ENCODE peak calls at places on chromosomes 13 and 19, in six cellular contexts. K, Q, P, H, O and C are unnamed samples.

GRCh38 chr19:10010247-10010691 is at the start of gene COL5A3:
- DNase-seq in K (peak), Q (no peak), P (peak), H (no peak), O (no peak), C (no peak)

GRCh38 chr19:11458236-11458900 is 22.5 kb downstream of the ELAVL3 start:
- DNase-seq in K (no peak), Q (no peak), P (no peak), H (no peak), O (no peak), C (no peak)

GRCh38 chr13:64782459-64782858 is 2447.7 kb downstream of the PCDH9 start:
- DNase-seq in K (no peak), Q (no peak), P (no peak), H (no peak), O (no peak), C (no peak)

GRCh38 chr19:38544569-38545315 is 73.0 kb downstream of the MAP4K1 start:
- DNase-seq in K (no peak), Q (peak), P (peak), H (no peak), O (peak), C (no peak)

GRCh38 chr19:56350416-56351045 is 35.9 kb upstream of the ZSCAN5A start:
- DNase-seq in K (peak), Q (peak), P (peak), H (peak), O (peak), C (no peak)

GRCh38 chr19:58002384-58003152 is at the start of gene ZNF606:
- DNase-seq in K (peak), Q (peak), P (peak), H (peak), O (peak), C (peak)

GRCh38 chr19:40529093-40529954 is 47.3 kb upstream of the SHKBP1 start:
- DNase-seq in K (peak), Q (peak), P (peak), H (peak), O (peak), C (peak)

GRCh38 chr13:83449666-83450395 is 432.4 kb downstream of the SLITRK1 start:
- DNase-seq in K (no peak), Q (no peak), P (peak), H (no peak), O (peak), C (no peak)

GRCh38 chr13:41291246-41291645 is 19.8 kb upstream of the NAA16 start:
- DNase-seq in K (no peak), Q (no peak), P (no peak), H (no peak), O (no peak), C (no peak)

GRCh38 chr19:55406869-55407624 is 541 bp downstream of the UBE2S start:
- DNase-seq in K (no peak), Q (peak), P (peak), H (no peak), O (no peak), C (no peak)

GRCh38 chr19:41546386-41546789 is 29.6 kb upstream of the CEACAM21 start:
- DNase-seq in K (no peak), Q (peak), P (no peak), H (no peak), O (no peak), C (no peak)

GRCh38 chr13:44918323-44919102 is 70.8 kb downstream of the NUFIP1 start:
- DNase-seq in K (peak), Q (peak), P (peak), H (no peak), O (peak), C (peak)

GRCh38 chr19:7263521-7263920 is 30.7 kb downstream of the INSR start:
- DNase-seq in K (no peak), Q (no peak), P (no peak), H (no peak), O (no peak), C (no peak)

GRCh38 chr13:109698779-109699178 is 87.6 kb downstream of the IRS2 start:
- DNase-seq in K (no peak), Q (no peak), P (peak), H (no peak), O (peak), C (no peak)

GRCh38 chr19:16228637-16229321 is 31.1 kb downstream of the AP1M1 start:
- DNase-seq in K (no peak), Q (no peak), P (no peak), H (no peak), O (no peak), C (no peak)

GRCh38 chr19:11662278-11662677 is 65.0 kb downstream of the ZNF627 start:
- DNase-seq in K (no peak), Q (no peak), P (no peak), H (no peak), O (no peak), C (no peak)

GRCh38 chr13:109869312-109870237 is 83.2 kb upstream of the IRS2 start:
- DNase-seq in K (no peak), Q (no peak), P (peak), H (no peak), O (no peak), C (no peak)

GRCh38 chr13:113123226-113124150 is 889 bp downstream of the F10 start:
- DNase-seq in K (no peak), Q (no peak), P (no peak), H (no peak), O (no peak), C (no peak)
- TF ChIP-seq CTCF in K (no peak), Q (peak), P (peak), H (peak), O (peak), C (peak)

GRCh38 chr19:49435670-49436069 is 5.7 kb downstream of the SLC17A7 start:
- DNase-seq in K (no peak), Q (no peak), P (no peak), H (no peak), O (no peak), C (no peak)
- H3K4me3 ChIP-seq in K (no peak), Q (no peak), P (no peak), H (no peak), O (no peak), C (no peak)

GRCh38 chr13:78595819-78596700 is 7.3 kb downstream of the POU4F1 start:
- DNase-seq in K (no peak), Q (no peak), P (no peak), H (no peak), O (no peak), C (no peak)
- TF ChIP-seq CTCF in K (no peak), Q (no peak), P (no peak), H (no peak), O (no peak), C (no peak)

DNA sequence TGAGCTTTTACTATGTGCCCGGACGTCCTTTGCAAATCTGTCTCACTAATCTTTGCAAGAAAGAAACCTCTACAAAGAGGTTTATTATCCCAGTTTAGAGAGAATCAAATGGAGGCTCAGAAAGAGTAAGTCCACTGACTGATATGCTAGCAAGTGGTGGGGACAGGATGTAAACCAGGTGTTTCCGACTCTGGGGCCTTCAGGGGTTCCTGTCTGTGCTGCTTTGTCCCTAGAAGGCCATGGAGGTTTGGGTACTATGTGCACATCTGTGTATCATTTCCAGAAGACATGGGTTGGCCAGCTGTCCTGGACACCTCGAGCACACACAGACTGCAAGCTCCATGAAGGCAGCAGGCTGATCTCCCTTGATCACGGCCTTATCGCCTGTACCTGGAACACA is 1.2 kb upstream of the KPTN start:
- DNase-seq in K (no peak), Q (peak), P (no peak), H (no peak), O (no peak), C (no peak)
- H3K4me3 ChIP-seq in K (no peak), Q (peak), P (no peak), H (peak), O (no peak), C (peak)